ENCODE peak calls at places on chromosomes 4 and X, in four cellular contexts. One of them, this sample, is unnamed.

GRCh38 chr4:124635331-124635730 is 77.2 kb downstream of the ANKRD50 start:
- DNase-seq in IMR-90: no peak
- DNase-seq in mesendoderm: peak
- DNase-seq in H9: no peak
- DNase-seq in this sample: no peak

GRCh38 chr4:84167579-84167978 is 331.5 kb downstream of the NKX6-1 start:
- DNase-seq in IMR-90: no peak
- DNase-seq in mesendoderm: peak
- DNase-seq in H9: peak
- DNase-seq in this sample: no peak

GRCh38 chr4:31714238-31714637 is 994.1 kb downstream of the PCDH7 start:
- DNase-seq in IMR-90: no peak
- DNase-seq in mesendoderm: no peak
- DNase-seq in H9: no peak
- DNase-seq in this sample: no peak

GRCh38 chrX:119041175-119041574 is 31.6 kb upstream of the CT47C1 start:
- DNase-seq in IMR-90: peak
- DNase-seq in mesendoderm: peak
- DNase-seq in H9: no peak
- DNase-seq in this sample: no peak

GRCh38 chr4:123587983-123588494 is 191.4 kb downstream of the SPRY1 start:
- DNase-seq in IMR-90: peak
- DNase-seq in mesendoderm: no peak
- DNase-seq in H9: no peak
- DNase-seq in this sample: no peak

GRCh38 chr4:151541438-151542071 is 132.6 kb downstream of the FHIP1A start:
- DNase-seq in IMR-90: peak
- DNase-seq in mesendoderm: peak
- DNase-seq in H9: no peak
- DNase-seq in this sample: no peak

GRCh38 chr4:173247316-173247715 is 78.7 kb downstream of the GALNT7 start:
- DNase-seq in IMR-90: no peak
- DNase-seq in mesendoderm: no peak
- DNase-seq in H9: no peak
- DNase-seq in this sample: no peak

GRCh38 chr4:6313216-6313615 is 43.6 kb downstream of the WFS1 start:
- DNase-seq in IMR-90: no peak
- DNase-seq in mesendoderm: no peak
- DNase-seq in H9: no peak
- DNase-seq in this sample: no peak

GRCh38 chrX:138128025-138128671 is 562.2 kb downstream of the ZIC3 start:
- DNase-seq in IMR-90: peak
- DNase-seq in mesendoderm: peak
- DNase-seq in H9: peak
- DNase-seq in this sample: no peak

GRCh38 chr4:41428205-41428940 is 109.6 kb upstream of the LIMCH1 start:
- DNase-seq in IMR-90: no peak
- DNase-seq in mesendoderm: peak
- DNase-seq in H9: no peak
- DNase-seq in this sample: no peak

GRCh38 chr4:163419074-163419473 is 54.5 kb downstream of the TKTL2 start:
- DNase-seq in IMR-90: no peak
- DNase-seq in mesendoderm: no peak
- DNase-seq in H9: no peak
- DNase-seq in this sample: no peak

GRCh38 chrX:52363247-52363883 is 5.5 kb upstream of the XAGE2 start:
- DNase-seq in IMR-90: peak
- DNase-seq in mesendoderm: peak
- DNase-seq in H9: no peak
- DNase-seq in this sample: no peak

GRCh38 chr4:2744576-2745270 is 11.4 kb downstream of the TNIP2 start:
- DNase-seq in IMR-90: no peak
- DNase-seq in mesendoderm: no peak
- DNase-seq in H9: no peak
- DNase-seq in this sample: no peak

GRCh38 chr4:179225594-179225993 is 1783.4 kb upstream of the AGA start:
- DNase-seq in IMR-90: peak
- DNase-seq in mesendoderm: no peak
- DNase-seq in H9: no peak
- DNase-seq in this sample: no peak

GRCh38 chr4:73922766-73923630 is 53.8 kb downstream of the CXCL1 start:
- DNase-seq in IMR-90: peak
- DNase-seq in mesendoderm: no peak
- DNase-seq in H9: no peak
- DNase-seq in this sample: no peak

GRCh38 chr4:142463195-142463594 is 382.9 kb downstream of the INPP4B start:
- DNase-seq in IMR-90: no peak
- DNase-seq in mesendoderm: no peak
- DNase-seq in H9: no peak
- DNase-seq in this sample: no peak

GRCh38 chrX:153573999-153574398 is 24.9 kb downstream of the CCNQ start:
- DNase-seq in IMR-90: no peak
- DNase-seq in mesendoderm: peak
- DNase-seq in H9: no peak
- DNase-seq in this sample: no peak

GRCh38 chr4:15376594-15376993 is 51.2 kb upstream of the C1QTNF7 start:
- DNase-seq in IMR-90: peak
- DNase-seq in mesendoderm: no peak
- DNase-seq in H9: no peak
- DNase-seq in this sample: peak

GRCh38 chr4:109434007-109434792 is 585 bp downstream of the SEC24B start:
- DNase-seq in IMR-90: peak
- DNase-seq in mesendoderm: peak
- DNase-seq in H9: peak
- DNase-seq in this sample: peak

GRCh38 chrX:114959729-114960128 is 57.7 kb downstream of the IL13RA2 start:
- DNase-seq in IMR-90: peak
- DNase-seq in mesendoderm: no peak
- DNase-seq in H9: no peak
- DNase-seq in this sample: no peak

GRCh38 chr4:85751907-85752306 is 277.0 kb downstream of the ARHGAP24 start:
- DNase-seq in IMR-90: no peak
- DNase-seq in mesendoderm: no peak
- DNase-seq in H9: no peak
- DNase-seq in this sample: no peak
- H4K5ac ChIP-seq in IMR-90: no peak
- H4K5ac ChIP-seq in mesendoderm: no peak
- H4K5ac ChIP-seq in H9: no peak
- H4K5ac ChIP-seq in this sample: no peak

GRCh38 chr4:121728798-121729226 is 32.0 kb upstream of the ANXA5 start:
- DNase-seq in IMR-90: peak
- DNase-seq in mesendoderm: no peak
- DNase-seq in H9: no peak
- DNase-seq in this sample: no peak
- H4K5ac ChIP-seq in IMR-90: no peak
- H4K5ac ChIP-seq in mesendoderm: no peak
- H4K5ac ChIP-seq in H9: no peak
- H4K5ac ChIP-seq in this sample: no peak

GRCh38 chr4:165079476-165079875 is 25.8 kb downstream of the TRIM75 start:
- DNase-seq in IMR-90: peak
- DNase-seq in mesendoderm: no peak
- DNase-seq in H9: no peak
- DNase-seq in this sample: no peak

DNA sequence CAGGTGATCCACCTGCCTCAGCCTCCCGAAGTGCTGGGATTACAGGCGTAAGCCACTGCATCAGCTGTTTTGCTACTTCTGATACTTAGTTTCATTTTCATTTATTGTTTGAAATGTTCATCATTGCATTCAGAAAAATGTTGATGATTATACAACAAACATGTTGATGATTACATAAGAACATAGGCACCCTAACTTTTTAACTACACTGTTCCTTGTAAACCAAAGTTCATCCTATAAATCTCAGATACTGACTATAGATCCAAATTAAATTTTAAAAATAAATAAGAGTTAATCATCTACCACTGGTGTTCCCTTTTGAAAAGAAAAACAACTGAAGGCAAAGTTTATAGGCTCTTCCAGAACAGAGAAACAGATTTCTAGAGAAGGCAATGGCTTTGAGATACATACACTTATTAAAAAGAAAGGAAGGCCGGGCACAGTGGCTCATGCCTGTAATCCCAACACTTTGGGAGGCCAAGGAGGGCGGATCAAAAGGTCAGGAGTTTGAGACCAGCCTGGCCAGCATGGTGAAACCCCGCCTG is 23.4 kb downstream of the TRIM75 start:
- DNase-seq in IMR-90: no peak
- DNase-seq in mesendoderm: no peak
- DNase-seq in H9: no peak
- DNase-seq in this sample: no peak
- H4K5ac ChIP-seq in IMR-90: no peak
- H4K5ac ChIP-seq in mesendoderm: no peak
- H4K5ac ChIP-seq in H9: no peak
- H4K5ac ChIP-seq in this sample: no peak

DNA sequence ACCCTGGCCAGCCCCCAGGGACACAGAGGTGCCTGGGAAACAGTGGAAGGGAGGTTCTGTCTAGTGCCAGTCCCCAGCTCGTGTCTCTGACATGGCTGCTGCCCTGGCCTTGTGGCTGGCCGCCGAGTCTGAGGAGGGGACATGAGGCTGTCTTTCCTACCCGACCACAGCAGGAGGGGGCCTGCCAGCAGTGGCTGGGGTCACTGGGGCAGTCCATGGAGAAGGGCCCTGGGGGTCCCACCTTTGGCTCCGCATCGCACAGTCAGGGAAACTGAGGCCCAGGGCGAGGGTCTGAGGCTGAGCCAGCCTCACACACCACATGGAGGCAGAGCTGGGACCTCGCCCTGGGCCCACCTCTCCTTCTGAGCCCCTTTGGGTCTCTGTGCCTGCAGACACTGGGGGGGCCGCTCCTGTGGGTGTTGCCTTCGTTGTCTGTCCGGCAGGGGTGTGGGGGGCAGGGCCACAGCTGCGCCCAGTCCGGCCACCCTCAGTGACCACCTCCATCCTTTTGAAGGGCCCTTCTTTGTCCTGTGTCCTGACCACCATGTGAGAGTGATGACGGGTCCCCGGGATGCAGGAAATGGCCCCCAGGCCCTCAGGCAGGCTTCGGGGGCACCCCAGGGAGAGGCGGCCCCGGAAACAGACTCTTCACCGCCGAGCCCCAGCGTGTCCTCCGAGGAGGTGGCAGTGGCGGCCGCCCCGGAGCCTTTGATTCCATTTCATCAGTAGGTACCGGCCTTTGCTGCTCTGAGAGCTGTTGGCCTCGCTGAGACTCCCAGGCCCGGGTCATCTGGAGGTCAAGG is 17.6 kb downstream of the SH3TC1 start:
- DNase-seq in IMR-90: no peak
- DNase-seq in mesendoderm: no peak
- DNase-seq in H9: no peak
- DNase-seq in this sample: no peak
- H4K5ac ChIP-seq in IMR-90: no peak
- H4K5ac ChIP-seq in mesendoderm: no peak
- H4K5ac ChIP-seq in H9: no peak
- H4K5ac ChIP-seq in this sample: no peak

GRCh38 chr4:161182913-161183312 is 980.9 kb downstream of the FSTL5 start:
- DNase-seq in IMR-90: no peak
- DNase-seq in mesendoderm: no peak
- DNase-seq in H9: no peak
- DNase-seq in this sample: no peak
- H4K5ac ChIP-seq in IMR-90: no peak
- H4K5ac ChIP-seq in mesendoderm: no peak
- H4K5ac ChIP-seq in H9: no peak
- H4K5ac ChIP-seq in this sample: no peak

GRCh38 chr4:134421734-134422133 is 220.1 kb upstream of the PABPC4L start:
- DNase-seq in IMR-90: no peak
- DNase-seq in mesendoderm: no peak
- DNase-seq in H9: no peak
- DNase-seq in this sample: no peak

GRCh38 chr4:134422776-134423175 is 221.2 kb upstream of the PABPC4L start:
- DNase-seq in IMR-90: no peak
- DNase-seq in mesendoderm: no peak
- DNase-seq in H9: no peak
- DNase-seq in this sample: no peak

DNA sequence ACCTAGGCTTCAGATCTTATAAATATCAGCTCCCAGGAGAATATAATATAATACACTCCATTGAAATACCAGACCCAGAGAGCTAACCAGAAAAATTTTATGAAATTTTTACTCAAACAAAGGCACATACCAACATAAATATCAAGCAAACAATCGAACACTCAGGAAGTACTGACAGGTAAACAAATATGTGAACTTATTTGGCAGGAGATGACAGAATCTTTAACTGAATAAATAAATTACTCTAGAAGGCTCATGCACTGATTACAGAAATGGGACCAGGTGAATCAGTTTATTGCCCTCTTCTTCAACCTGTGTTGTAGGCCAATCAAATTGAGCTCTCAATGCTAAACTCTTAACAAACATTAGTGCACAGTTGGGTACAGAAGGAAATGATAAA is 225.2 kb upstream of the PABPC4L start:
- DNase-seq in IMR-90: no peak
- DNase-seq in mesendoderm: no peak
- DNase-seq in H9: no peak
- DNase-seq in this sample: no peak
- H4K5ac ChIP-seq in IMR-90: no peak
- H4K5ac ChIP-seq in mesendoderm: no peak
- H4K5ac ChIP-seq in H9: no peak
- H4K5ac ChIP-seq in this sample: no peak

DNA sequence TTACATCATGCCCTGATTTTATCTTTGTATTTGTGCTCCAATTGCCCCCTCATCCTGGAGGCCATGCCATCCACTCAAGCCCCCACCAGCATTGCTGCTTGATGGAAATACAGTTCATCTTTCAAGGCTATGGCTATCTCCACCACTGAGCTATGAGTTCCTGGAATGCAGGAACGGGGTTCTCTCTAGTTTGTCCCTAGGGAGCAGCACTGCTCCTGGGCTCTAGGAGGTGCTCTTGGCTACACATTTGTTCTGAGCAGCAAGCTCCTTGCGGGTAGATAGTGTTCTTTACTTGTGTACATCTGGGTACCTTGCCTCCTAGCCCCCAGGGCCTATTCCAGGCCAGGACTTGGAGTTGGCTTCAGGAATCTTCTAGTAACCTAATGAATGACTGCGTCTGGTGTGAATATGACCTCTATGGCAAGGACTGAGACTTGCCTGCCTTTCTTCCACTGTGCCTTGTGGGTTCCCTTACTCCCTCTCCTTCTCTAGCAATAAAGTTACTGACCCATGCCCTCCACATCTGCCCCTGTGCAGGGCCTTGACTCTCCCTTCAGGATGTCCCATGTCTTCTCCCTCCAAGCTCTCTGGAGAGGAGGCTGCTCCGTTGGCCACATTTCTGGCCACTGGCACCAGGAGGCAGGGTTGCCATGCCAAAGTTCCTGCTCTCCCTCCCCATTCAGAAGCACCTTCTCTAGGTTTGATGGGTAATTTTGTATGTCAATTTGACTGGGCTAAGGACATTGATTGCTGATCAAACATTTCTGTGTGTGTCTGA is 7.6 kb downstream of the CITED1 start:
- DNase-seq in IMR-90: no peak
- DNase-seq in mesendoderm: peak
- DNase-seq in H9: peak
- DNase-seq in this sample: no peak
- H4K5ac ChIP-seq in IMR-90: no peak
- H4K5ac ChIP-seq in mesendoderm: no peak
- H4K5ac ChIP-seq in H9: no peak
- H4K5ac ChIP-seq in this sample: no peak